ENCODE peak calls at places on chromosomes 5 and 9, in ten cellular contexts. O is cardiac muscle cell; W is AG09319; Y is OCI-LY7; N is heart right ventricle; Q is neural crest cell; M is pancreas; T is osteocyte; F is CD8-positive, alpha-beta T cell; X is glutamatergic neuron. V is an unnamed sample.

GRCh38 chr5:124613273-124613953 is 133.0 kb downstream of the ZNF608 start:
- DNase-seq in O (no peak), W (no peak), Y (no peak), N (no peak), Q (no peak), M (no peak), T (no peak), F (no peak), X (no peak), V (no peak)

GRCh38 chr5:95153581-95153980 is 131.3 kb downstream of the MCTP1 start:
- DNase-seq in O (no peak), W (no peak), Y (no peak), N (no peak), Q (no peak), M (no peak), T (no peak), F (no peak), X (no peak), V (no peak)

GRCh38 chr5:73189816-73190451 is 16.9 kb downstream of the TMEM174 start:
- DNase-seq in O (no peak), W (peak), Y (peak), N (no peak), Q (no peak), M (no peak), T (no peak), F (no peak), X (peak), V (no peak)

GRCh38 chr9:77063645-77064285 is 44.3 kb downstream of the FOXB2 start:
- DNase-seq in O (no peak), W (no peak), Y (no peak), N (no peak), Q (no peak), M (no peak), T (no peak), F (no peak), X (no peak), V (no peak)

GRCh38 chr5:50853151-50853550 is 186.7 kb downstream of the PARP8 start:
- DNase-seq in O (no peak), W (no peak), Y (peak), N (peak), Q (no peak), M (no peak), T (no peak), F (no peak), X (no peak), V (peak)

GRCh38 chr5:150497274-150497988 is 10.5 kb upstream of the NDST1 start:
- DNase-seq in O (no peak), W (no peak), Y (no peak), N (peak), Q (no peak), M (no peak), T (peak), F (no peak), X (peak), V (no peak)

GRCh38 chr9:137234758-137235423 is 4.2 kb downstream of the SLC34A3 start:
- DNase-seq in O (no peak), W (no peak), Y (no peak), N (no peak), Q (no peak), M (no peak), T (no peak), F (no peak), X (no peak), V (no peak)

GRCh38 chr9:112112519-112112918 is 62.6 kb downstream of the SUSD1 start:
- DNase-seq in O (no peak), W (peak), Y (no peak), N (no peak), Q (no peak), M (no peak), T (no peak), F (no peak), X (no peak), V (no peak)

GRCh38 chr5:81165493-81166119 is 67.5 kb upstream of the CKMT2 start:
- DNase-seq in O (peak), W (peak), Y (peak), N (peak), Q (peak), M (no peak), T (no peak), F (peak), X (peak), V (no peak)

GRCh38 chr5:34616665-34617064 is 39.5 kb upstream of the RAI14 start:
- DNase-seq in O (no peak), W (no peak), Y (no peak), N (no peak), Q (no peak), M (no peak), T (no peak), F (no peak), X (no peak), V (no peak)

GRCh38 chr9:84710701-84711397 is 41.3 kb downstream of the NTRK2 start:
- DNase-seq in O (no peak), W (no peak), Y (no peak), N (no peak), Q (no peak), M (no peak), T (no peak), F (no peak), X (no peak), V (no peak)

GRCh38 chr9:113715086-113715485 is 161.0 kb upstream of the ZNF618 start:
- DNase-seq in O (no peak), W (peak), Y (no peak), N (no peak), Q (no peak), M (no peak), T (peak), F (no peak), X (no peak), V (no peak)

GRCh38 chr5:22852807-22853670 is at the start of gene CDH12:
- DNase-seq in O (peak), W (no peak), Y (no peak), N (no peak), Q (peak), M (no peak), T (no peak), F (no peak), X (peak), V (no peak)

GRCh38 chr5:168305281-168305680 is 13.8 kb downstream of the WWC1 start:
- DNase-seq in O (no peak), W (no peak), Y (no peak), N (no peak), Q (no peak), M (no peak), T (no peak), F (no peak), X (no peak), V (no peak)

GRCh38 chr9:4596165-4596922 is 65.8 kb upstream of the PLPP6 start:
- DNase-seq in O (no peak), W (no peak), Y (peak), N (no peak), Q (no peak), M (no peak), T (no peak), F (peak), X (no peak), V (no peak)

GRCh38 chr9:91813261-91813795 is 136.7 kb downstream of the ROR2 start:
- DNase-seq in O (no peak), W (no peak), Y (no peak), N (no peak), Q (no peak), M (no peak), T (no peak), F (no peak), X (no peak), V (no peak)

GRCh38 chr9:33466565-33467495 is 6.9 kb downstream of the NOL6 start:
- DNase-seq in O (peak), W (no peak), Y (peak), N (peak), Q (peak), M (peak), T (no peak), F (peak), X (peak), V (peak)

GRCh38 chr9:34046784-34047379 is 1.8 kb downstream of the UBAP2 start:
- DNase-seq in O (no peak), W (no peak), Y (peak), N (no peak), Q (no peak), M (no peak), T (no peak), F (no peak), X (no peak), V (no peak)

GRCh38 chr5:3400659-3401058 is 195.0 kb upstream of the IRX1 start:
- DNase-seq in O (no peak), W (no peak), Y (no peak), N (no peak), Q (no peak), M (no peak), T (no peak), F (no peak), X (no peak), V (no peak)

GRCh38 chr5:124477577-124477976 is 268.9 kb downstream of the ZNF608 start:
- DNase-seq in O (no peak), W (no peak), Y (no peak), N (no peak), Q (no peak), M (no peak), T (no peak), F (no peak), X (no peak), V (no peak)

GRCh38 chr9:126301985-126302603 is 24.5 kb upstream of the MVB12B start:
- DNase-seq in O (peak), W (peak), Y (peak), N (no peak), Q (peak), M (peak), T (peak), F (peak), X (peak), V (no peak)

GRCh38 chr5:126808619-126809018 is 31.7 kb downstream of the LMNB1 start:
- DNase-seq in O (peak), W (no peak), Y (peak), N (no peak), Q (no peak), M (no peak), T (no peak), F (no peak), X (no peak), V (no peak)

GRCh38 chr9:127455299-127455992 is 4.1 kb downstream of the LRSAM1 start:
- DNase-seq in O (no peak), W (no peak), Y (peak), N (peak), Q (no peak), M (no peak), T (no peak), F (peak), X (no peak), V (no peak)
- TF ChIP-seq CTCF in O (peak), W (peak), Y (peak), N (peak), Q (peak), M (no peak), T (peak), F (no peak), X (no peak), V (no peak)

GRCh38 chr5:78519198-78519941 is 129.2 kb downstream of the LHFPL2 start:
- DNase-seq in O (no peak), W (no peak), Y (no peak), N (no peak), Q (no peak), M (no peak), T (no peak), F (no peak), X (no peak), V (no peak)
- TF ChIP-seq CTCF in O (no peak), W (no peak), Y (no peak), N (no peak), Q (no peak), M (no peak), T (no peak), F (no peak), X (no peak), V (no peak)

DNA sequence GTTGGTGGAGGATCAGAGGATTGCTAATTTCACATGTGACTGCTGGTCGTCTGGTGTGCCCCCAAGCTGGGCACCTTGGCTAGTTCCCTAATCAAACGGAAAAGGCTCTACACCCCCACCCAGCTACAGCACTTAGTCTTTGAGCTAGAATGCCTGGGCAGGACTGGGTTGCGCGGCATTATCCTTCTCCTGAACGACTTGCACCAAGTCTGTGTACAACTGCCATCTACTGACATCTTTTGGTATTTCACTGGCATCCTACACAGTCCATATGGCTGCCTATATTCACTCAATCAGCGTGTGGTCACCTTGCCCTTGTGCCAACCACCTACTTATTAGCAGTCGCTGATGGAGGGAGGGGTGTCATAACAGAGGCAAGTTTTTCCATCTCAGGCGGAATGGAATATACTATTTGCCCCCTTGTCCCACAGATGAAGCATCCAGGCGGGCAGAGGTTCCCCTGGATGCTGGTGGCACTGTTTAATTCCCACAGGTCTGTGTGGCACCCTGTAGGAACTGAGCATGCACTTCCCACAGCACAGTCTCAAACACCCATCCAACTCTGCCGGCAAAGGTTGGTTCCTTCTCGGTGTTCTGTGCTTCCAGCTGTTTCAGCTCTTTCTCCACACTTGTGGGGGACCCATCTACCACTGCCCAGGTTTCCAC is 150.1 kb downstream of the OSTF1 start:
- DNase-seq in O (peak), W (peak), Y (peak), N (no peak), Q (peak), M (peak), T (no peak), F (no peak), X (peak), V (no peak)
- TF ChIP-seq CTCF in O (peak), W (peak), Y (peak), N (peak), Q (peak), M (peak), T (peak), F (peak), X (peak), V (no peak)

GRCh38 chr5:77015938-77016569 is 14.2 kb upstream of the AGGF1 start:
- DNase-seq in O (peak), W (peak), Y (peak), N (no peak), Q (no peak), M (no peak), T (no peak), F (no peak), X (no peak), V (no peak)
- TF ChIP-seq CTCF in O (peak), W (peak), Y (peak), N (peak), Q (peak), M (no peak), T (peak), F (peak), X (peak), V (no peak)

GRCh38 chr9:107858260-107858659 is 368.7 kb upstream of the KLF4 start:
- DNase-seq in O (no peak), W (no peak), Y (no peak), N (no peak), Q (no peak), M (no peak), T (no peak), F (no peak), X (no peak), V (no peak)

GRCh38 chr9:107863406-107863805 is 373.8 kb upstream of the KLF4 start:
- DNase-seq in O (no peak), W (no peak), Y (no peak), N (no peak), Q (no peak), M (no peak), T (no peak), F (no peak), X (no peak), V (no peak)

GRCh38 chr9:107862329-107862728 is 372.8 kb upstream of the KLF4 start:
- DNase-seq in O (no peak), W (no peak), Y (no peak), N (no peak), Q (no peak), M (no peak), T (no peak), F (no peak), X (no peak), V (no peak)

GRCh38 chr9:107856633-107857032 is 367.1 kb upstream of the KLF4 start:
- DNase-seq in O (no peak), W (no peak), Y (no peak), N (no peak), Q (no peak), M (no peak), T (no peak), F (no peak), X (no peak), V (no peak)

GRCh38 chr9:107861075-107861474 is 371.5 kb upstream of the KLF4 start:
- DNase-seq in O (no peak), W (no peak), Y (no peak), N (no peak), Q (no peak), M (no peak), T (no peak), F (no peak), X (no peak), V (no peak)
- TF ChIP-seq CTCF in O (no peak), W (no peak), Y (no peak), N (peak), Q (no peak), M (no peak), T (no peak), F (no peak), X (no peak), V (no peak)

GRCh38 chr5:160460377-160461049 is 38.9 kb downstream of the PTTG1 start:
- DNase-seq in O (no peak), W (no peak), Y (no peak), N (no peak), Q (no peak), M (no peak), T (no peak), F (no peak), X (no peak), V (no peak)
- TF ChIP-seq CTCF in O (peak), W (peak), Y (peak), N (no peak), Q (no peak), M (no peak), T (no peak), F (no peak), X (no peak), V (no peak)

DNA sequence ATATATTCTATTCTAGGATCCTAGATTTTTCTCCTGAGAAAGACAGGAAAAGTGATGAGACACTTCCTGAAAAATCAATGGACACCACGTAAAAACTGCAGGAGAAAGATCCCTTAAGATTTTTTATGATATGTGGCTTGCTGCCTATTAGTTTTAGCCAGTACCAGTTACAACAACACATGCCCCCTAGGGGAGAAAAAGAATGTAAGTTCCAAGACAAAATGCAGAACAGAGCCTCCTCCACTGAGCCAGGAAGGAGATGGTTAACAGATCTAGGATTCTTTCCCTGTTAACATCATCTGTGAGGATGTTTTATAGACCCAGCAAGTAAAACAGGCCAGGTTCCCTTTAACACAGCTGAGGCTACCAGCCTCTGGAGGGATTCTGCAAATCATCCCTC is 574.7 kb downstream of the TLE4 start:
- DNase-seq in O (no peak), W (no peak), Y (no peak), N (no peak), Q (no peak), M (no peak), T (no peak), F (no peak), X (no peak), V (no peak)
- TF ChIP-seq CTCF in O (no peak), W (peak), Y (peak), N (peak), Q (peak), M (no peak), T (peak), F (no peak), X (peak), V (no peak)